ENCODE peak calls at places on chromosomes 11 and 22, in nine cellular contexts. One of them, this sample, is unnamed.

GRCh38 chr11:66728760-66729385 is at the start of gene SPTBN2:
- DNase-seq in cardiac fibroblast: no peak
- DNase-seq in NCI-H1694: no peak
- DNase-seq in lower leg skin: no peak
- DNase-seq in epithelial cell of prostate: no peak
- DNase-seq in stimulated activated CD8-positive, alpha-beta memory T cell treated with anti-CD3 and anti-CD28 coated beads, Interleukin-15, amount 100 ng/mL, for 24 hours: no peak
- DNase-seq in anterior cingulate cortex: no peak
- DNase-seq in CD8-positive, alpha-beta memory T cell: no peak
- DNase-seq in COR-L47: no peak
- DNase-seq in this sample: peak

GRCh38 chr11:131932584-131933360 is 562.4 kb downstream of the NTM start:
- DNase-seq in anterior cingulate cortex: peak
- DNase-seq in NCI-H1694: peak
- DNase-seq in COR-L47: no peak
- DNase-seq in cardiac fibroblast: no peak
- DNase-seq in epithelial cell of prostate: no peak
- DNase-seq in CD8-positive, alpha-beta memory T cell: no peak
- DNase-seq in lower leg skin: no peak
- DNase-seq in stimulated activated CD8-positive, alpha-beta memory T cell treated with anti-CD3 and anti-CD28 coated beads, Interleukin-15, amount 100 ng/mL, for 24 hours: no peak
- DNase-seq in this sample: no peak

GRCh38 chr11:71998061-71998460 is 648 bp upstream of the IL18BP start:
- DNase-seq in lower leg skin: no peak
- DNase-seq in epithelial cell of prostate: no peak
- DNase-seq in CD8-positive, alpha-beta memory T cell: no peak
- DNase-seq in stimulated activated CD8-positive, alpha-beta memory T cell treated with anti-CD3 and anti-CD28 coated beads, Interleukin-15, amount 100 ng/mL, for 24 hours: no peak
- DNase-seq in COR-L47: no peak
- DNase-seq in anterior cingulate cortex: no peak
- DNase-seq in NCI-H1694: no peak
- DNase-seq in cardiac fibroblast: no peak
- DNase-seq in this sample: no peak

GRCh38 chr22:38417252-38418060 is 37.5 kb downstream of the KCNJ4 start:
- DNase-seq in NCI-H1694: no peak
- DNase-seq in cardiac fibroblast: no peak
- DNase-seq in anterior cingulate cortex: no peak
- DNase-seq in stimulated activated CD8-positive, alpha-beta memory T cell treated with anti-CD3 and anti-CD28 coated beads, Interleukin-15, amount 100 ng/mL, for 24 hours: no peak
- DNase-seq in epithelial cell of prostate: no peak
- DNase-seq in CD8-positive, alpha-beta memory T cell: no peak
- DNase-seq in lower leg skin: no peak
- DNase-seq in COR-L47: no peak
- DNase-seq in this sample: no peak

GRCh38 chr11:35541621-35542375 is 16.4 kb upstream of the PAMR1 start:
- DNase-seq in COR-L47: no peak
- DNase-seq in cardiac fibroblast: peak
- DNase-seq in epithelial cell of prostate: no peak
- DNase-seq in NCI-H1694: no peak
- DNase-seq in CD8-positive, alpha-beta memory T cell: no peak
- DNase-seq in anterior cingulate cortex: no peak
- DNase-seq in lower leg skin: peak
- DNase-seq in stimulated activated CD8-positive, alpha-beta memory T cell treated with anti-CD3 and anti-CD28 coated beads, Interleukin-15, amount 100 ng/mL, for 24 hours: no peak
- DNase-seq in this sample: no peak

GRCh38 chr11:97739892-97740782 is 1280.6 kb upstream of the CNTN5 start:
- DNase-seq in lower leg skin: no peak
- DNase-seq in anterior cingulate cortex: no peak
- DNase-seq in CD8-positive, alpha-beta memory T cell: no peak
- DNase-seq in COR-L47: peak
- DNase-seq in stimulated activated CD8-positive, alpha-beta memory T cell treated with anti-CD3 and anti-CD28 coated beads, Interleukin-15, amount 100 ng/mL, for 24 hours: no peak
- DNase-seq in cardiac fibroblast: peak
- DNase-seq in epithelial cell of prostate: no peak
- DNase-seq in NCI-H1694: peak
- DNase-seq in this sample: no peak

GRCh38 chr22:48389916-48390315 is 1437.8 kb downstream of the BRD1 start:
- DNase-seq in epithelial cell of prostate: no peak
- DNase-seq in NCI-H1694: no peak
- DNase-seq in anterior cingulate cortex: no peak
- DNase-seq in cardiac fibroblast: no peak
- DNase-seq in stimulated activated CD8-positive, alpha-beta memory T cell treated with anti-CD3 and anti-CD28 coated beads, Interleukin-15, amount 100 ng/mL, for 24 hours: no peak
- DNase-seq in lower leg skin: no peak
- DNase-seq in COR-L47: no peak
- DNase-seq in CD8-positive, alpha-beta memory T cell: no peak
- DNase-seq in this sample: no peak

GRCh38 chr22:26981520-26981919 is 324.1 kb downstream of the MIAT start:
- DNase-seq in anterior cingulate cortex: no peak
- DNase-seq in COR-L47: no peak
- DNase-seq in stimulated activated CD8-positive, alpha-beta memory T cell treated with anti-CD3 and anti-CD28 coated beads, Interleukin-15, amount 100 ng/mL, for 24 hours: no peak
- DNase-seq in cardiac fibroblast: no peak
- DNase-seq in NCI-H1694: no peak
- DNase-seq in lower leg skin: no peak
- DNase-seq in CD8-positive, alpha-beta memory T cell: no peak
- DNase-seq in epithelial cell of prostate: no peak
- DNase-seq in this sample: no peak

GRCh38 chr11:87425943-87426342 is 388.2 kb downstream of the TMEM135 start:
- DNase-seq in lower leg skin: no peak
- DNase-seq in COR-L47: no peak
- DNase-seq in epithelial cell of prostate: no peak
- DNase-seq in stimulated activated CD8-positive, alpha-beta memory T cell treated with anti-CD3 and anti-CD28 coated beads, Interleukin-15, amount 100 ng/mL, for 24 hours: no peak
- DNase-seq in anterior cingulate cortex: no peak
- DNase-seq in CD8-positive, alpha-beta memory T cell: no peak
- DNase-seq in cardiac fibroblast: peak
- DNase-seq in NCI-H1694: no peak
- DNase-seq in this sample: no peak

GRCh38 chr22:49692499-49693225 is 135.0 kb downstream of the BRD1 start:
- DNase-seq in cardiac fibroblast: no peak
- DNase-seq in anterior cingulate cortex: no peak
- DNase-seq in lower leg skin: no peak
- DNase-seq in CD8-positive, alpha-beta memory T cell: no peak
- DNase-seq in epithelial cell of prostate: no peak
- DNase-seq in stimulated activated CD8-positive, alpha-beta memory T cell treated with anti-CD3 and anti-CD28 coated beads, Interleukin-15, amount 100 ng/mL, for 24 hours: no peak
- DNase-seq in NCI-H1694: no peak
- DNase-seq in COR-L47: no peak
- DNase-seq in this sample: no peak

GRCh38 chr11:33086017-33086416 is 46.6 kb downstream of the TCP11L1 start:
- DNase-seq in stimulated activated CD8-positive, alpha-beta memory T cell treated with anti-CD3 and anti-CD28 coated beads, Interleukin-15, amount 100 ng/mL, for 24 hours: no peak
- DNase-seq in CD8-positive, alpha-beta memory T cell: no peak
- DNase-seq in NCI-H1694: no peak
- DNase-seq in COR-L47: no peak
- DNase-seq in cardiac fibroblast: no peak
- DNase-seq in anterior cingulate cortex: no peak
- DNase-seq in epithelial cell of prostate: no peak
- DNase-seq in lower leg skin: no peak
- DNase-seq in this sample: no peak

GRCh38 chr11:46675949-46676348 is 24.5 kb downstream of the ARHGAP1 start:
- DNase-seq in cardiac fibroblast: no peak
- DNase-seq in NCI-H1694: no peak
- DNase-seq in anterior cingulate cortex: no peak
- DNase-seq in CD8-positive, alpha-beta memory T cell: no peak
- DNase-seq in epithelial cell of prostate: no peak
- DNase-seq in stimulated activated CD8-positive, alpha-beta memory T cell treated with anti-CD3 and anti-CD28 coated beads, Interleukin-15, amount 100 ng/mL, for 24 hours: no peak
- DNase-seq in lower leg skin: no peak
- DNase-seq in COR-L47: no peak
- DNase-seq in this sample: no peak

GRCh38 chr11:115698243-115698642 is 194.0 kb upstream of the CADM1 start:
- DNase-seq in stimulated activated CD8-positive, alpha-beta memory T cell treated with anti-CD3 and anti-CD28 coated beads, Interleukin-15, amount 100 ng/mL, for 24 hours: no peak
- DNase-seq in cardiac fibroblast: no peak
- DNase-seq in lower leg skin: no peak
- DNase-seq in epithelial cell of prostate: no peak
- DNase-seq in anterior cingulate cortex: no peak
- DNase-seq in NCI-H1694: no peak
- DNase-seq in CD8-positive, alpha-beta memory T cell: no peak
- DNase-seq in COR-L47: no peak
- DNase-seq in this sample: no peak

GRCh38 chr22:46775364-46775758 is 12.9 kb downstream of the TBC1D22A start:
- DNase-seq in NCI-H1694: peak
- DNase-seq in stimulated activated CD8-positive, alpha-beta memory T cell treated with anti-CD3 and anti-CD28 coated beads, Interleukin-15, amount 100 ng/mL, for 24 hours: no peak
- DNase-seq in COR-L47: no peak
- DNase-seq in anterior cingulate cortex: no peak
- DNase-seq in cardiac fibroblast: no peak
- DNase-seq in CD8-positive, alpha-beta memory T cell: no peak
- DNase-seq in lower leg skin: no peak
- DNase-seq in epithelial cell of prostate: no peak
- DNase-seq in this sample: no peak